ENCODE peak calls at places on chromosomes 4 and X, in four cellular contexts. I is GM23248, B is NCI-H460, K is type B pancreatic cell. C is an unnamed sample.

GRCh38 chr4:36256398-36256828 is 12.1 kb upstream of the ARAP2 start:
- DNase-seq in B (no peak), K (no peak), I (no peak), C (no peak)

GRCh38 chr4:151473521-151474097 is 64.6 kb downstream of the FHIP1A start:
- DNase-seq in I (no peak), B (no peak), K (no peak), C (no peak)

GRCh38 chr4:20639346-20639745 is 60.9 kb upstream of the PACRGL start:
- DNase-seq in I (no peak), B (no peak), K (no peak), C (no peak)

GRCh38 chrX:134764202-134764785 is 106.0 kb upstream of the PLAC1 start:
- DNase-seq in I (peak), K (no peak), B (peak), C (peak)

GRCh38 chrX:154780968-154781367 is 18.3 kb downstream of the DKC1 start:
- DNase-seq in K (no peak), I (no peak), B (no peak), C (no peak)

GRCh38 chrX:30220646-30221045 is 5.3 kb downstream of the MAGEB2 start:
- DNase-seq in I (no peak), K (no peak), B (no peak), C (no peak)

GRCh38 chrX:17397074-17397473 is 22.1 kb downstream of the NHS start:
- DNase-seq in I (peak), K (no peak), B (no peak), C (peak)

GRCh38 chr4:113153529-113154101 is 104.2 kb downstream of the ANK2 start:
- DNase-seq in B (peak), K (no peak), I (peak), C (peak)

GRCh38 chr4:147617841-147618421 is 734 bp downstream of the TMEM184C start:
- DNase-seq in I (no peak), B (no peak), K (no peak), C (no peak)

GRCh38 chr4:139184129-139184528 is 7.1 kb upstream of the ELF2 start:
- DNase-seq in I (peak), B (no peak), K (no peak), C (peak)

GRCh38 chrX:10395643-10396042 is 224.7 kb downstream of the MID1 start:
- DNase-seq in B (no peak), K (no peak), I (no peak), C (no peak)

GRCh38 chrX:109393859-109394258 is 88.0 kb downstream of the GUCY2F start:
- DNase-seq in K (no peak), B (no peak), I (no peak), C (no peak)

GRCh38 chrX:150704030-150704613 is 10.9 kb downstream of the MTMR1 start:
- DNase-seq in B (no peak), K (no peak), I (peak), C (peak)

GRCh38 chrX:119468186-119468929 is at the start of gene SLC25A5:
- DNase-seq in I (peak), K (peak), B (peak), C (peak)

GRCh38 chr4:37802068-37802666 is 24.3 kb upstream of the PGM2 start:
- DNase-seq in K (no peak), I (peak), B (peak), C (peak)

GRCh38 chr4:4461850-4462249 is 74.9 kb downstream of the NSG1 start:
- DNase-seq in I (no peak), B (no peak), K (no peak), C (no peak)

GRCh38 chr4:122896270-122896669 is 26.1 kb downstream of the NUDT6 start:
- DNase-seq in K (no peak), B (no peak), I (no peak), C (no peak)

GRCh38 chr4:153594208-153594607 is 89.9 kb upstream of the TLR2 start:
- DNase-seq in I (peak), K (no peak), B (no peak), C (peak)

GRCh38 chr4:73593631-73594241 is 26.5 kb downstream of the RASSF6 start:
- DNase-seq in B (peak), I (peak), K (no peak), C (peak)

GRCh38 chrX:154600962-154601374 is 16.0 kb downstream of the CTAG1A start:
- DNase-seq in B (no peak), I (peak), K (peak), C (peak)

GRCh38 chr4:54937501-54937900 is 187.9 kb downstream of the KDR start:
- DNase-seq in K (no peak), B (no peak), I (no peak), C (no peak)

GRCh38 chrX:70166601-70167590 is 10.4 kb upstream of the DGAT2L6 start:
- DNase-seq in K (no peak), I (peak), B (no peak), C (peak)

GRCh38 chr4:110487873-110488272 is 11.9 kb downstream of the ENPEP start:
- DNase-seq in K (no peak), I (peak), B (no peak), C (peak)

GRCh38 chrX:40152706-40153334 is 55.1 kb upstream of the BCOR start:
- DNase-seq in K (no peak), I (peak), B (no peak), C (peak)

GRCh38 chrX:36803151-36803550 is 205.0 kb upstream of the FAM47C start:
- DNase-seq in B (no peak), I (no peak), K (no peak), C (no peak)

GRCh38 chr4:19381068-19381467 is 870.6 kb upstream of the SLIT2 start:
- DNase-seq in I (peak), B (no peak), K (no peak), C (peak)

GRCh38 chrX:15177316-15177715 is 92.6 kb downstream of the ASB9 start:
- DNase-seq in I (no peak), B (no peak), K (no peak), C (no peak)

GRCh38 chr4:146040623-146041022 is 102.0 kb upstream of the ZNF827 start:
- DNase-seq in B (no peak), K (no peak), I (no peak), C (no peak)

GRCh38 chr4:26459054-26459755 is 31.1 kb downstream of the CCKAR start:
- DNase-seq in I (peak), K (peak), B (peak), C (peak)

GRCh38 chr4:153485374-153485773 is 19.2 kb downstream of the TMEM131L start:
- DNase-seq in B (no peak), K (no peak), I (no peak), C (no peak)

GRCh38 chrX:38899650-38900049 is 98.4 kb downstream of the MID1IP1 start:
- DNase-seq in B (no peak), K (no peak), I (no peak), C (no peak)

C was measured in adipocyte.